ENCODE peak calls at places on chromosome 16, in four cellular contexts. Q is ovary, L is A549, U is stomach. A is an unnamed sample.
A peak's percentile ranks its signal among the peaks of the same experiment; 100 is the strongest.

GRCh38 chr16:89094252-89094901 is 725 bp downstream of the ACSF3 start:
- DNase-seq in Q (no peak), L (no peak), U (no peak), A (peak; percentile 51)

GRCh38 chr16:50818380-50818779 is 76.5 kb downstream of the CYLD start:
- DNase-seq in Q (no peak), L (no peak), U (no peak), A (no peak)

GRCh38 chr16:22063888-22064467 is 28.4 kb upstream of the VWA3A start:
- DNase-seq in Q (no peak), L (no peak), U (no peak), A (no peak)

GRCh38 chr16:56851671-56852400 is 13.2 kb upstream of the SLC12A3 start:
- DNase-seq in Q (no peak), L (peak; percentile 44), U (no peak), A (no peak)

GRCh38 chr16:82329504-82330192 is 159.6 kb upstream of the MPHOSPH6 start:
- DNase-seq in Q (no peak), L (no peak), U (peak; percentile 82), A (no peak)

GRCh38 chr16:83992624-83993023 is 24.6 kb downstream of the NECAB2 start:
- DNase-seq in Q (no peak), L (no peak), U (no peak), A (no peak)

GRCh38 chr16:659618-660017 is 8.3 kb upstream of the RHOT2 start:
- DNase-seq in Q (no peak), L (no peak), U (no peak), A (no peak)

GRCh38 chr16:58727028-58727781 is 6.9 kb downstream of the GOT2 start:
- DNase-seq in Q (no peak), L (no peak), U (no peak), A (no peak)

GRCh38 chr16:61580579-61580978 is 455.7 kb downstream of the CDH8 start:
- DNase-seq in Q (no peak), L (no peak), U (no peak), A (no peak)

GRCh38 chr16:49556252-49557069 is 182.9 kb downstream of the C16orf78 start:
- DNase-seq in Q (no peak), L (peak; percentile 31), U (no peak), A (peak; percentile 5)

GRCh38 chr16:88387941-88388627 is 5.3 kb downstream of the ZNF469 start:
- DNase-seq in Q (no peak), L (peak; percentile 87), U (peak; percentile 92), A (no peak)

GRCh38 chr16:16861546-16861945 is 482.6 kb downstream of the NPIPA7 start:
- DNase-seq in Q (peak; percentile 10), L (peak; percentile 52), U (peak; percentile 45), A (peak; percentile 48)

GRCh38 chr16:1782408-1783247 is at the start of the genes NUBP2 and SPSB3:
- DNase-seq in Q (peak; percentile 100), L (peak; percentile 100), U (peak; percentile 100), A (peak; percentile 100)
- TF ChIP-seq POLR2A in Q (peak; percentile 75), L (peak; percentile 45), U (no peak), A (peak; percentile 70)

GRCh38 chr16:85026696-85027095 is 899 bp upstream of the KIAA0513 start:
- DNase-seq in Q (no peak), L (no peak), U (no peak), A (no peak)

GRCh38 chr16:85027968-85028637 is 508 bp downstream of the KIAA0513 start:
- DNase-seq in Q (no peak), L (no peak), U (no peak), A (peak; percentile 69)

GRCh38 chr16:85025781-85026653 is 1.6 kb upstream of the KIAA0513 start:
- DNase-seq in Q (no peak), L (no peak), U (peak; percentile 46), A (peak; percentile 18)

GRCh38 chr16:85028638-85029412 is 1.2 kb downstream of the KIAA0513 start:
- DNase-seq in Q (peak; percentile 30), L (no peak), U (peak; percentile 84), A (peak; percentile 42)

GRCh38 chr16:85027349-85027967 is at the start of gene KIAA0513:
- DNase-seq in Q (peak; percentile 94), L (peak; percentile 92), U (peak; percentile 97), A (peak; percentile 95)
- TF ChIP-seq POLR2A in Q (peak; percentile 93), L (peak; percentile 80), U (peak; percentile 82), A (peak; percentile 82)

GRCh38 chr16:3127745-3128144 is 7.1 kb upstream of the ZNF213 start:
- DNase-seq in Q (no peak), L (no peak), U (no peak), A (no peak)

GRCh38 chr16:3123986-3124886 is 10.6 kb upstream of the ZNF213 start:
- DNase-seq in Q (peak; percentile 94), L (peak; percentile 92), U (peak; percentile 98), A (peak; percentile 95)

GRCh38 chr16:3131755-3132377 is 3.0 kb upstream of the ZNF213 start:
- DNase-seq in Q (no peak), L (peak; percentile 70), U (peak; percentile 48), A (peak; percentile 72)

GRCh38 chr16:3134338-3135119 is at the start of gene ZNF213:
- DNase-seq in Q (peak; percentile 94), L (peak; percentile 98), U (peak; percentile 96), A (peak; percentile 98)

GRCh38 chr16:3129137-3130131 is 5.4 kb upstream of the ZNF213 start:
- DNase-seq in Q (peak; percentile 71), L (peak; percentile 87), U (peak; percentile 73), A (peak; percentile 91)
- TF ChIP-seq POLR2A in Q (no peak), L (peak; percentile 11), U (no peak), A (peak; percentile 74)

DNA sequence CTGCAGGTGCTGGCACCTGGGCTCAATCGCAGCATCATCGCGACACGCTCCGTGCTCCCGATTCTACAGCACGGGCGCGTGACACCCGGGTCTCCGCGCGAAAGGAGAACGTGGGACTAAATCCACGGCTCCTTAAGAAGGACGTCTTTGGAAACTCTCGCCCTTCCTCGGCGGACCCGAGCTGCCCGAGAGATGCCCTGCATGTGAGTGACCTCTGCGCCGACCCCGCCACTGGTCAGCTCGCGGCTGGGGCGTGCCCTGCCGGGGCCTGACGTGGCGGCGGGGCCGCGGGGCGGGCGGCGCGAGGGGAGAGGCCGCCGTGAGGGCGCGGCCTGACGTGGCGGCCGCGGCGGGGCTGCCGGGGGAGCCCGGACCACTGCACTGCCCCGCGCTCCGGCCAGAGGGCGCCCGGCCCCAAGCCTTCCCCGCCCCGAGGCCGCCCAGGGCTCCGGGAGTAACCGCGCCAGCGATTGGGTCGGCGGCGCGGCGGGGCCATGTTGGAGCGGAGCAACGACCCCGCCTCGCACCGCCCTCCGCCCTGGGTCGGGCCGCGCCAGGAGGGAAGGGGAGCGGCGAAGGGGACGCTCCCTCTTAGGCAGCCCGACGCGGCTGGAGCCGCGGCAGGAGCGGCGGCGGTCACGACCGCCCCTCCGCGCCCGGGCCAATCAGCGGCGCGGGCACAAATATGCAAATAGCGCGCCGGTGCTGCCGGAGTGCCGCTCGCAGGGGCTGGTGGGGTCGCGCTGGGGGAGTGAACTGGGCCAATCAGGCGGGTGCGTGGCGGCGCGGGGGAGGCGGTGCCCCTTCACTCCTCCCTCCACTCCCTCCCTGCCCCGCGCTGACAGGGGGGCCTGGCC is 75.6 kb downstream of the CHD9 start:
- DNase-seq in Q (peak; percentile 95), L (peak; percentile 94), U (peak; percentile 97), A (peak; percentile 98)
- TF ChIP-seq POLR2A in Q (peak; percentile 22), L (peak; percentile 72), U (no peak), A (peak; percentile 39)